ENCODE peak calls at places on chromosomes 2 and 18, in eight cellular contexts. L is bronchial epithelial cell, O is fibroblast of pulmonary artery, B is IMR-90, D is esophagus squamous epithelium, U is progenitor cell of endocrine pancreas, F is lower lobe of right lung, H is kidney. A is an unnamed sample.

GRCh38 chr18:56984731-56985130 is 162.2 kb upstream of the BOD1L2 start:
- DNase-seq in L (no peak), O (no peak), B (no peak), D (no peak), U (peak), F (no peak), H (no peak), A (no peak)

GRCh38 chr2:151315381-151315903 is 26.0 kb upstream of the NMI start:
- DNase-seq in L (no peak), O (peak), B (peak), D (no peak), U (no peak), F (no peak), H (no peak), A (peak)

GRCh38 chr2:191811807-191812602 is 34.9 kb downstream of the CAVIN2 start:
- DNase-seq in L (peak), O (peak), B (peak), D (no peak), U (peak), F (no peak), H (peak), A (peak)

GRCh38 chr2:236782938-236783337 is 213.3 kb downstream of the ACKR3 start:
- DNase-seq in L (peak), O (no peak), B (peak), D (no peak), U (no peak), F (no peak), H (no peak), A (peak)

GRCh38 chr2:26515771-26516170 is 37.8 kb upstream of the OTOF start:
- DNase-seq in L (no peak), O (no peak), B (no peak), D (no peak), U (no peak), F (no peak), H (peak), A (no peak)

GRCh38 chr2:219344756-219345458 is 12.4 kb upstream of the RESP18 start:
- DNase-seq in L (no peak), O (peak), B (peak), D (no peak), U (no peak), F (peak), H (no peak), A (no peak)

GRCh38 chr18:3794537-3795348 is 344.8 kb downstream of the TGIF1 start:
- DNase-seq in L (peak), O (peak), B (peak), D (no peak), U (no peak), F (no peak), H (no peak), A (peak)

GRCh38 chr2:40550085-40550484 is 98.2 kb upstream of the SLC8A1 start:
- DNase-seq in L (no peak), O (no peak), B (no peak), D (no peak), U (no peak), F (no peak), H (no peak), A (no peak)

GRCh38 chr18:36296591-36297418 is 708 bp upstream of the FHOD3 start:
- DNase-seq in L (peak), O (peak), B (peak), D (no peak), U (peak), F (peak), H (peak), A (peak)

GRCh38 chr2:25894135-25894830 is 16.0 kb upstream of the ASXL2 start:
- DNase-seq in L (no peak), O (peak), B (peak), D (no peak), U (no peak), F (no peak), H (peak), A (peak)

GRCh38 chr2:145601306-145601925 is 1081.5 kb upstream of the ZEB2 start:
- DNase-seq in L (peak), O (no peak), B (peak), D (no peak), U (no peak), F (no peak), H (no peak), A (peak)

GRCh38 chr18:23226930-23227728 is 91.8 kb downstream of the CABLES1 start:
- DNase-seq in L (peak), O (peak), B (peak), D (no peak), U (no peak), F (no peak), H (no peak), A (peak)

GRCh38 chr18:23228102-23229051 is 93.1 kb downstream of the CABLES1 start:
- DNase-seq in L (no peak), O (peak), B (peak), D (no peak), U (no peak), F (no peak), H (no peak), A (peak)

GRCh38 chr18:23225518-23225917 is 90.2 kb downstream of the CABLES1 start:
- DNase-seq in L (no peak), O (peak), B (peak), D (no peak), U (no peak), F (no peak), H (no peak), A (peak)

GRCh38 chr18:23227729-23228075 is 92.4 kb downstream of the CABLES1 start:
- DNase-seq in L (no peak), O (no peak), B (no peak), D (no peak), U (no peak), F (no peak), H (no peak), A (no peak)

DNA sequence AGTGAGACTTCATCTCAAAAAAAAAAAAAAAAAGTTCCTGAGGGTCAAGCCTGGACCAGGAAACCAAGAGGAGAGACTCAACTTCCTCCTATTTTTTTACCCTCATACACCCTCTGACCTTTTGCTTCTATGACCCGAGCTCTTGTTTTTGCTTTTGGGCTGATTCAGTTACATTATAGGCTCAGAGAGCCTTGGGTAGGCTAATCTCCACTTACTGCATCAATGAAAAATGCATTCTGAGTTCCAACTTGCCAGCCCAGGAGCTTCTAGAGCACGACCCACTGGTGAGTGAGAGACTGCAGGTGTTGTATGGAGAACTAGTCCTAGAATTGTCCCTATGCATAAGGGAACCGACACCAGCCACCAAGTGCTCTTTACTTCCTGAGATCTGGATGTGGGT is 91.1 kb downstream of the CABLES1 start:
- DNase-seq in L (peak), O (peak), B (peak), D (no peak), U (no peak), F (no peak), H (no peak), A (peak)
- TF ChIP-seq CTCF in L (no peak), O (no peak), B (no peak), D (no peak), U (no peak), F (no peak), H (no peak), A (no peak)

DNA sequence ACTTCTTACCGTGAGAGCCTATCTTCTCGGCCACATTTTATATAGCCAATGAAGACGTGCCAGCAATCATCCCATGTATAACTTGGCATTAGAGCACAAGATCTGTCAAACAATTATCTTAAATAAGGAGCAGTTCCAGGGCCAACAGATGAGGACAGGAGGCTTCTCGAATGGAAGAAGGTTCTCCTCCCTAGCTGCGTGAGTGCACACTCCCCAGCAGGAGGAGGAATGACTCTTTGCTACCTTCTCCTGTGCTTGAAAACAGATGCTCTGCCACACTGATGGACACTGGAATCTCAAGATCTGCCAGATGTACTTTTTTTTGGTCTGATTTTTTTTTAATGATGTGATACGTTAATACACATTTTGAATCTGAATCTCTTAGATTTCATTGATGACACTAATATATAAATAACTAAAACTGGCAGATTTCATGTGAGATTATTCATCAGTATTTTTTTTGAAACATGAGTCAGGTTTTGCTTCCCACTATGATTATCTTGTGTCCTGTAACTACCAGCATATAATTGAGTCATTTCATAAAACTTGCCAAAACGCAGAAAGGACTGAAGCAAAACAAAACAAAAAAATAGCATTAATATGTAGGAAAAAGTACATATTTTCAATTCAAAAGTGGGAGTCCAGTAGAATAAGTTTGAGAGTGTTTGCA is 626 bp upstream of the VIT start:
- DNase-seq in L (peak), O (peak), B (peak), D (no peak), U (no peak), F (no peak), H (no peak), A (peak)
- TF ChIP-seq CTCF in L (peak), O (peak), B (peak), D (peak), U (no peak), F (no peak), H (no peak), A (peak)

DNA sequence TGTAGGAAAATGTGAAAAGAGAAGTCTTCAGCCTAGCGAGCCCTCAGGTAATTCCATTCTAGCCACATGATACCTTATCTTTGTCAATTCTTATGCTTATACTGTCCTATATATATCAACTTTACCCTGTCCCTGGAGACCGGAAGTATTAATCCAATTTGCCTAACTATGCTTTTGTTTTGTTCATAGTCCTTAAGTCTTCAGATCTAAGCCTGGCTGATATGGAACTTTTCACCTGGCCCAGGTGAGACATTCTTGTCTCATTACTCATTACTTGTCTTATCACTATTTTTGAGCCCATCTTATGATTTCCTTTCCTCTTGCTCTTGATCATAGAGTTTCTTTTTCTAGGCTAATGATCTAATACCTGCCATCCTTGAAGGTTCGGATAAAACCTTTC is 194.1 kb upstream of the FANCL start:
- DNase-seq in L (no peak), O (no peak), B (no peak), D (no peak), U (no peak), F (no peak), H (no peak), A (no peak)
- TF ChIP-seq CTCF in L (no peak), O (no peak), B (no peak), D (no peak), U (no peak), F (no peak), H (no peak), A (no peak)

GRCh38 chr18:9708057-9708881 is at the start of gene RAB31:
- DNase-seq in L (no peak), O (peak), B (peak), D (peak), U (peak), F (peak), H (peak), A (peak)
- TF ChIP-seq CTCF in L (no peak), O (no peak), B (peak), D (no peak), U (no peak), F (no peak), H (no peak), A (no peak)

GRCh38 chr18:74595425-74595824 is 2.2 kb upstream of the ZNF407 start:
- DNase-seq in L (no peak), O (no peak), B (no peak), D (no peak), U (no peak), F (no peak), H (no peak), A (no peak)

GRCh38 chr18:74596959-74597661 is 560 bp upstream of the ZNF407 start:
- DNase-seq in L (peak), O (peak), B (peak), D (peak), U (peak), F (peak), H (peak), A (peak)

GRCh38 chr18:74604366-74604765 is 6.7 kb downstream of the ZNF407 start:
- DNase-seq in L (no peak), O (no peak), B (no peak), D (no peak), U (no peak), F (no peak), H (no peak), A (no peak)

GRCh38 chr18:74597662-74598349 is at the start of gene ZNF407:
- DNase-seq in L (peak), O (peak), B (peak), D (peak), U (peak), F (peak), H (peak), A (peak)

DNA sequence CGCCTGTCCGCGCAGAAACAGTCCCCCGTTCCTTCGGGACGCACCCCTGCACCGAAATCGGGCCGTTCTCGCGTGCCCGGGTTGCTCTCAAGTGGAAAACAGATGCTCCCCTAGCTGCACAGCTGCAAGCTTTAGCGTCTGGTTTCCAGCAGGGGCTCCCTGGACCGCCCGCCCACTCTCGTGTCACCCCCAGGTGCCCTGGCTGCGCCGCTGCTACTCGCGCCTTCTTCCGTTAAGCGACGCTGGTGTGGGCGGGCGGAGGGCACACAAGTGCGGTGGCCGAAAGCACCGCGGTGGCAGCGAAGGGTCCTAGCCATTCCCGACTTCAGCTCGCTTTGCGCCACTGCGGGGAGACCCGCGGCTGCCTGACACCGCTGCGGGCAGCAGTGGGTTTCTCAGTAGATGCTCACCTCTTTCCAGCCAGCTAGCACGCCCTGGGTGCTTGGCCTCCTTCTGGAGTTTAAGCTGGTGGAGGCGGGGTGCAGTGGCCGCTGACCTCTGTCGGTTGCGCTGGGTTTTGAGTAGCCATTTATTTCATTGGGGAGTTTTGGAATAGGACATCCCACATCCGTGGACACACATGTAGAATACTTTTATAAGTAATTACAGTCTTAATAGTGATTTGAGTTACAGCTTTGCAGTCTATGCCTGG is 806 bp downstream of the ZNF407 start:
- DNase-seq in L (peak), O (peak), B (peak), D (no peak), U (peak), F (peak), H (peak), A (peak)
- TF ChIP-seq CTCF in L (peak), O (peak), B (peak), D (no peak), U (peak), F (peak), H (no peak), A (no peak)

DNA sequence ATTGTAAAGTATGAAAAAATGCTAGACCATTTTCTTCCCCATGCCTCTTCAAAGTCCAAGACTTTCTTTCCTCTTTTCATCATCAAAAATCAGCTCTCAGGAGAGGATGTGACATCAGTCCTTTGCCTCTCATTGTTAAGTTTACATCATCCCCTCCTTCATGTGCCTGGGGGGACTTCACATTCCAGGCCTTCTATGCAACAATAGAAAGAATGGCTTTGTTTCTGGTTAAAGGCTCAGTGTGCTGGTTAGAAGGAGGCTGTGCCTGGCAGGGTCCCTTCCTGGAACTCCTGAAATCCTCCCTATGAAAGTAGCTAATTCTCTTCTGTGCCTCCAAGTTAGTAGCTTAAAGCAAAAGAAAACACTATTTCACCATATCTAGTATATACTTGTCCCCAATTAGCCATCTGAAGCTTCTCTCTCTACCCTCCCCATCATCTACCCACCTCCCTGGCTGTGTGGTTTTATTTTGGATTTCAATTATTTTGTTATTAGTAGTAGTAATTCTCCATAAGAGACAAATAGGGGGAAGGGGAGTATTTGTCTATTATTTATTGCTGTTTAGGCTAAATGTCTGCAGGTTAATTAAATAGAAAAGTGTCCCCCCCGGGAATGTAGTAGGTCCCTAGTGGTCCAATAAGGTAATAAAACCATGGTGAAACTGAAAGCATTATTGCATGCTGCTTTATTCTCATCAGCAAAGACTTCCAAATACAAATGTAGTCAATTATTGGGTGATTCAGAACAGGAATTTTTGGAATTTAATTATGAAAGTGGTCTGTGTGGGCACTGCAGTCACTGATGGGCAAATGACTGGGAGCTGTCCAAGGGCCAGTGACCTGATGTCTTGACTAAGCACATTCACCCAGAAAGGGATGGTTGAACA is 69.0 kb downstream of the CPO start:
- DNase-seq in L (peak), O (peak), B (peak), D (no peak), U (no peak), F (no peak), H (no peak), A (peak)
- TF ChIP-seq CTCF in L (no peak), O (peak), B (no peak), D (peak), U (peak), F (peak), H (no peak), A (peak)